ENCODE peak calls at places on chromosomes 7 and 10, in five cellular contexts. R is skeletal muscle cell, C is Calu3, T is stomach, N is T follicular helper cell. Z is an unnamed sample.

GRCh38 chr10:73218466-73219191 is 28.4 kb downstream of the DNAJC9 start:
- DNase-seq in R (no peak), C (peak; percentile 6), T (no peak), N (no peak), Z (no peak)

GRCh38 chr7:3201306-3201705 is 99.7 kb upstream of the SDK1 start:
- DNase-seq in R (no peak), C (no peak), T (no peak), N (no peak), Z (no peak)

GRCh38 chr10:73426318-73426717 is 7.0 kb downstream of the MSS51 start:
- DNase-seq in R (no peak), C (no peak), T (no peak), N (no peak), Z (no peak)

GRCh38 chr10:111113961-111114830 is 37.4 kb downstream of the ADRA2A start:
- DNase-seq in R (no peak), C (no peak), T (peak; percentile 43), N (no peak), Z (no peak)

GRCh38 chr10:102416181-102417094 is 2.1 kb downstream of the PSD start:
- DNase-seq in R (no peak), C (no peak), T (no peak), N (no peak), Z (no peak)

GRCh38 chr7:116633131-116633988 is 38.6 kb upstream of the MET start:
- DNase-seq in R (peak; percentile 21), C (no peak), T (no peak), N (no peak), Z (no peak)

GRCh38 chr7:151927011-151927410 is 29.2 kb upstream of the GALNTL5 start:
- DNase-seq in R (no peak), C (no peak), T (no peak), N (no peak), Z (no peak)

GRCh38 chr7:135493362-135493761 is 16.5 kb downstream of the CNOT4 start:
- DNase-seq in R (no peak), C (no peak), T (no peak), N (no peak), Z (no peak)

GRCh38 chr7:12584940-12585339 is 14.4 kb downstream of the SCIN start:
- DNase-seq in R (peak; percentile 8), C (peak; percentile 65), T (no peak), N (no peak), Z (no peak)

GRCh38 chr7:44147026-44147881 is 6.1 kb upstream of the MYL7 start:
- DNase-seq in R (no peak), C (no peak), T (no peak), N (no peak), Z (no peak)

GRCh38 chr10:132133449-132134291 is 53.1 kb upstream of the DPYSL4 start:
- DNase-seq in R (no peak), C (no peak), T (no peak), N (no peak), Z (no peak)

GRCh38 chr7:129006636-129007414 is 48.1 kb downstream of the TNPO3 start:
- DNase-seq in R (no peak), C (no peak), T (no peak), N (no peak), Z (no peak)

Z was measured in HS-27A.